ENCODE peak calls at places on chromosome 15, in five cellular contexts. One of them, this sample, is unnamed.

GRCh38 chr15:78298983-78299301 is 467 bp downstream of the SKIC8 start:
- DNase-seq in AG08396: peak
- DNase-seq in glomerular endothelial cell: no peak
- DNase-seq in psoas muscle: no peak
- DNase-seq in myocyte: no peak
- DNase-seq in this sample: no peak

GRCh38 chr15:50675524-50676144 is 11.0 kb downstream of the TRPM7 start:
- DNase-seq in AG08396: no peak
- DNase-seq in glomerular endothelial cell: no peak
- DNase-seq in psoas muscle: no peak
- DNase-seq in myocyte: peak
- DNase-seq in this sample: no peak

GRCh38 chr15:31869640-31870335 is 160.5 kb upstream of the CHRNA7 start:
- DNase-seq in AG08396: peak
- DNase-seq in glomerular endothelial cell: no peak
- DNase-seq in psoas muscle: peak
- DNase-seq in myocyte: no peak
- DNase-seq in this sample: no peak

GRCh38 chr15:66573348-66573718 is 7.5 kb upstream of the LCTL start:
- DNase-seq in AG08396: no peak
- DNase-seq in glomerular endothelial cell: no peak
- DNase-seq in psoas muscle: no peak
- DNase-seq in myocyte: no peak
- DNase-seq in this sample: no peak

GRCh38 chr15:48798319-48798718 is 12.6 kb downstream of the CEP152 start:
- DNase-seq in AG08396: no peak
- DNase-seq in glomerular endothelial cell: no peak
- DNase-seq in psoas muscle: no peak
- DNase-seq in myocyte: no peak
- DNase-seq in this sample: no peak

GRCh38 chr15:29656636-29657475 is 165.4 kb downstream of the TJP1 start:
- DNase-seq in AG08396: no peak
- DNase-seq in glomerular endothelial cell: no peak
- DNase-seq in psoas muscle: no peak
- DNase-seq in myocyte: no peak
- DNase-seq in this sample: peak

GRCh38 chr15:66401130-66402021 is 14.7 kb downstream of the MAP2K1 start:
- DNase-seq in AG08396: no peak
- DNase-seq in glomerular endothelial cell: no peak
- DNase-seq in psoas muscle: no peak
- DNase-seq in myocyte: no peak
- DNase-seq in this sample: no peak

GRCh38 chr15:63420333-63420741 is 38.7 kb upstream of the CA12 start:
- DNase-seq in AG08396: no peak
- DNase-seq in glomerular endothelial cell: no peak
- DNase-seq in psoas muscle: no peak
- DNase-seq in myocyte: peak
- DNase-seq in this sample: no peak

GRCh38 chr15:75531041-75531450 is 48.1 kb downstream of the PTPN9 start:
- DNase-seq in AG08396: no peak
- DNase-seq in glomerular endothelial cell: no peak
- DNase-seq in psoas muscle: peak
- DNase-seq in myocyte: peak
- DNase-seq in this sample: peak

GRCh38 chr15:85792102-85792731 is 2.5 kb downstream of the KLHL25 start:
- DNase-seq in AG08396: peak
- DNase-seq in glomerular endothelial cell: no peak
- DNase-seq in psoas muscle: no peak
- DNase-seq in myocyte: no peak
- DNase-seq in this sample: no peak

GRCh38 chr15:77643764-77644163 is 11.1 kb upstream of the LINGO1 start:
- DNase-seq in AG08396: no peak
- DNase-seq in glomerular endothelial cell: no peak
- DNase-seq in psoas muscle: no peak
- DNase-seq in myocyte: no peak
- DNase-seq in this sample: no peak

GRCh38 chr15:87816811-87817210 is 439.7 kb downstream of the NTRK3 start:
- DNase-seq in AG08396: peak
- DNase-seq in glomerular endothelial cell: no peak
- DNase-seq in psoas muscle: no peak
- DNase-seq in myocyte: peak
- DNase-seq in this sample: no peak

GRCh38 chr15:93859176-93859575 is 372.2 kb upstream of the MCTP2 start:
- DNase-seq in AG08396: no peak
- DNase-seq in glomerular endothelial cell: no peak
- DNase-seq in psoas muscle: no peak
- DNase-seq in myocyte: no peak
- DNase-seq in this sample: no peak

GRCh38 chr15:63509056-63509696 is 4.8 kb downstream of the USP3 start:
- DNase-seq in AG08396: no peak
- DNase-seq in glomerular endothelial cell: no peak
- DNase-seq in psoas muscle: no peak
- DNase-seq in myocyte: no peak
- DNase-seq in this sample: no peak

GRCh38 chr15:85950101-85950500 is 129.6 kb upstream of the AGBL1 start:
- DNase-seq in AG08396: no peak
- DNase-seq in glomerular endothelial cell: no peak
- DNase-seq in psoas muscle: peak
- DNase-seq in myocyte: peak
- DNase-seq in this sample: no peak

GRCh38 chr15:43204016-43204901 is 16.6 kb downstream of the EPB42 start:
- DNase-seq in AG08396: peak
- DNase-seq in glomerular endothelial cell: no peak
- DNase-seq in psoas muscle: peak
- DNase-seq in myocyte: peak
- DNase-seq in this sample: peak

GRCh38 chr15:67883228-67883773 is 43.5 kb upstream of the RNU6-1 start:
- DNase-seq in AG08396: no peak
- DNase-seq in glomerular endothelial cell: no peak
- DNase-seq in psoas muscle: no peak
- DNase-seq in myocyte: peak
- DNase-seq in this sample: no peak

GRCh38 chr15:77836116-77836798 is 203.5 kb upstream of the LINGO1 start:
- DNase-seq in AG08396: peak
- DNase-seq in glomerular endothelial cell: no peak
- DNase-seq in psoas muscle: no peak
- DNase-seq in myocyte: peak
- DNase-seq in this sample: no peak

GRCh38 chr15:94002026-94002425 is 229.3 kb upstream of the MCTP2 start:
- DNase-seq in AG08396: no peak
- DNase-seq in glomerular endothelial cell: no peak
- DNase-seq in psoas muscle: no peak
- DNase-seq in myocyte: no peak
- DNase-seq in this sample: no peak

GRCh38 chr15:94421711-94422110 is 190.3 kb downstream of the MCTP2 start:
- DNase-seq in AG08396: no peak
- DNase-seq in glomerular endothelial cell: no peak
- DNase-seq in psoas muscle: no peak
- DNase-seq in myocyte: no peak
- DNase-seq in this sample: no peak

GRCh38 chr15:52558196-52558595 is 10.6 kb downstream of the ARPP19 start:
- DNase-seq in AG08396: peak
- DNase-seq in glomerular endothelial cell: no peak
- DNase-seq in psoas muscle: no peak
- DNase-seq in myocyte: peak
- DNase-seq in this sample: no peak

GRCh38 chr15:37109952-37110630 is 9.7 kb upstream of the MEIS2 start:
- DNase-seq in AG08396: no peak
- DNase-seq in glomerular endothelial cell: no peak
- DNase-seq in psoas muscle: peak
- DNase-seq in myocyte: peak
- DNase-seq in this sample: no peak

GRCh38 chr15:41577863-41578735 is 19.1 kb downstream of the TYRO3 start:
- DNase-seq in AG08396: no peak
- DNase-seq in glomerular endothelial cell: no peak
- DNase-seq in psoas muscle: no peak
- DNase-seq in myocyte: peak
- DNase-seq in this sample: no peak

GRCh38 chr15:57994468-57995154 is 70.9 kb downstream of the ALDH1A2 start:
- DNase-seq in AG08396: no peak
- DNase-seq in glomerular endothelial cell: no peak
- DNase-seq in psoas muscle: no peak
- DNase-seq in myocyte: no peak
- DNase-seq in this sample: peak

GRCh38 chr15:101535170-101535902 is 45.8 kb upstream of the PCSK6 start:
- DNase-seq in AG08396: no peak
- DNase-seq in glomerular endothelial cell: no peak
- DNase-seq in psoas muscle: no peak
- DNase-seq in myocyte: no peak
- DNase-seq in this sample: no peak

GRCh38 chr15:70214266-70214665 is 116.5 kb upstream of the TLE3 start:
- DNase-seq in AG08396: no peak
- DNase-seq in glomerular endothelial cell: no peak
- DNase-seq in psoas muscle: no peak
- DNase-seq in myocyte: no peak
- DNase-seq in this sample: no peak

GRCh38 chr15:45121706-45122417 is 7.7 kb downstream of the DUOXA2 start:
- DNase-seq in AG08396: peak
- DNase-seq in glomerular endothelial cell: no peak
- DNase-seq in psoas muscle: no peak
- DNase-seq in myocyte: peak
- DNase-seq in this sample: no peak

GRCh38 chr15:45573961-45574629 is 13.1 kb upstream of the BLOC1S6 start:
- DNase-seq in AG08396: no peak
- DNase-seq in glomerular endothelial cell: no peak
- DNase-seq in psoas muscle: no peak
- DNase-seq in myocyte: no peak
- DNase-seq in this sample: no peak

GRCh38 chr15:33638439-33638838 is 327.7 kb downstream of the RYR3 start:
- DNase-seq in AG08396: no peak
- DNase-seq in glomerular endothelial cell: no peak
- DNase-seq in psoas muscle: no peak
- DNase-seq in myocyte: no peak
- DNase-seq in this sample: no peak

GRCh38 chr15:29668120-29668602 is 154.1 kb downstream of the TJP1 start:
- DNase-seq in AG08396: peak
- DNase-seq in glomerular endothelial cell: peak
- DNase-seq in psoas muscle: peak
- DNase-seq in myocyte: peak
- DNase-seq in this sample: peak

GRCh38 chr15:62866366-62866765 is 176.2 kb upstream of the TPM1 start:
- DNase-seq in AG08396: no peak
- DNase-seq in glomerular endothelial cell: no peak
- DNase-seq in psoas muscle: no peak
- DNase-seq in myocyte: peak
- DNase-seq in this sample: no peak

GRCh38 chr15:101372149-101372577 is 77.1 kb upstream of the SNRPA1 start:
- DNase-seq in AG08396: peak
- DNase-seq in glomerular endothelial cell: no peak
- DNase-seq in psoas muscle: no peak
- DNase-seq in myocyte: no peak
- DNase-seq in this sample: no peak

GRCh38 chr15:41822471-41822870 is 5.4 kb upstream of the JMJD7 start:
- DNase-seq in AG08396: no peak
- DNase-seq in glomerular endothelial cell: no peak
- DNase-seq in psoas muscle: no peak
- DNase-seq in myocyte: no peak
- DNase-seq in this sample: no peak

GRCh38 chr15:70355275-70355795 is 257.6 kb upstream of the TLE3 start:
- DNase-seq in AG08396: no peak
- DNase-seq in glomerular endothelial cell: no peak
- DNase-seq in psoas muscle: no peak
- DNase-seq in myocyte: no peak
- DNase-seq in this sample: no peak

GRCh38 chr15:35271371-35272043 is 186.4 kb upstream of the NANOGP8 start:
- DNase-seq in AG08396: no peak
- DNase-seq in glomerular endothelial cell: no peak
- DNase-seq in psoas muscle: no peak
- DNase-seq in myocyte: no peak
- DNase-seq in this sample: no peak

GRCh38 chr15:76363251-76363650 is 26.7 kb downstream of the ISL2 start:
- DNase-seq in AG08396: no peak
- DNase-seq in glomerular endothelial cell: no peak
- DNase-seq in psoas muscle: no peak
- DNase-seq in myocyte: peak
- DNase-seq in this sample: no peak

GRCh38 chr15:99002226-99002625 is 5.4 kb downstream of the PGPEP1L start:
- DNase-seq in AG08396: no peak
- DNase-seq in glomerular endothelial cell: no peak
- DNase-seq in psoas muscle: no peak
- DNase-seq in myocyte: no peak
- DNase-seq in this sample: no peak

GRCh38 chr15:40776537-40777141 is 6.9 kb downstream of the C15orf62 start:
- DNase-seq in AG08396: peak
- DNase-seq in glomerular endothelial cell: no peak
- DNase-seq in psoas muscle: peak
- DNase-seq in myocyte: peak
- DNase-seq in this sample: peak

GRCh38 chr15:75578206-75578947 is 738 bp downstream of the PTPN9 start:
- DNase-seq in AG08396: peak
- DNase-seq in glomerular endothelial cell: no peak
- DNase-seq in psoas muscle: peak
- DNase-seq in myocyte: peak
- DNase-seq in this sample: peak

This sample was measured in prostate gland.